ENCODE peak calls at places on chromosomes 2 and 18, in eight cellular contexts. A is uterus, V is IMR-90, T is esophagus squamous epithelium, D is A549, J is endothelial cell of umbilical vein, I is prostate gland, S is gastrocnemius medialis. Z is an unnamed sample.

GRCh38 chr2:73081181-73081671 is 9.7 kb upstream of the SFXN5 start:
- DNase-seq in A (no peak), V (no peak), T (no peak), D (no peak), J (no peak), I (no peak), S (no peak), Z (no peak)

GRCh38 chr2:240369725-240370585 is 65.5 kb upstream of the GPC1 start:
- DNase-seq in A (peak; percentile 61), V (peak; percentile 93), T (no peak), D (peak; percentile 95), J (no peak), I (peak; percentile 39), S (peak; percentile 97), Z (peak; percentile 64)

GRCh38 chr2:120580709-120581108 is 155.0 kb upstream of the GLI2 start:
- DNase-seq in A (no peak), V (no peak), T (no peak), D (no peak), J (no peak), I (peak; percentile 14), S (no peak), Z (no peak)

GRCh38 chr2:6073260-6074141 is 381.3 kb downstream of the SOX11 start:
- DNase-seq in A (no peak), V (peak; percentile 74), T (no peak), D (no peak), J (no peak), I (no peak), S (no peak), Z (no peak)

GRCh38 chr2:13682878-13683277 is 949.6 kb upstream of the LRATD1 start:
- DNase-seq in A (no peak), V (peak; percentile 45), T (no peak), D (peak; percentile 38), J (no peak), I (peak; percentile 82), S (no peak), Z (no peak)

GRCh38 chr2:212892193-212892592 is 259.2 kb downstream of the IKZF2 start:
- DNase-seq in A (no peak), V (peak; percentile 64), T (no peak), D (peak; percentile 31), J (peak; percentile 60), I (no peak), S (no peak), Z (peak; percentile 55)

GRCh38 chr2:25981596-25982272 is 563 bp downstream of the KIF3C start:
- DNase-seq in A (no peak), V (no peak), T (no peak), D (no peak), J (no peak), I (no peak), S (no peak), Z (no peak)

GRCh38 chr2:150484461-150484931 is 3.0 kb downstream of the RND3 start:
- DNase-seq in A (no peak), V (peak; percentile 42), T (no peak), D (no peak), J (peak; percentile 37), I (no peak), S (no peak), Z (no peak)

GRCh38 chr2:236343400-236344161 is 79.4 kb upstream of the ASB18 start:
- DNase-seq in A (peak; percentile 43), V (peak; percentile 75), T (no peak), D (peak; percentile 79), J (peak; percentile 65), I (peak; percentile 54), S (peak; percentile 47), Z (peak; percentile 67)

GRCh38 chr2:153477096-153477555 is 1.4 kb downstream of the RPRM start:
- DNase-seq in A (peak; percentile 32), V (no peak), T (no peak), D (no peak), J (no peak), I (no peak), S (no peak), Z (no peak)

GRCh38 chr18:172361-172760 is 14.0 kb downstream of the USP14 start:
- DNase-seq in A (no peak), V (no peak), T (no peak), D (no peak), J (no peak), I (no peak), S (no peak), Z (no peak)

GRCh38 chr2:3606028-3606369 is 11.1 kb downstream of the COLEC11 start:
- DNase-seq in A (no peak), V (no peak), T (no peak), D (no peak), J (no peak), I (no peak), S (no peak), Z (no peak)

GRCh38 chr18:8754995-8755955 is 49.9 kb downstream of the MTCL1 start:
- DNase-seq in A (no peak), V (peak; percentile 89), T (no peak), D (no peak), J (no peak), I (no peak), S (no peak), Z (no peak)

GRCh38 chr2:173802518-173802917 is 162.7 kb downstream of the SP3 start:
- DNase-seq in A (no peak), V (no peak), T (no peak), D (no peak), J (no peak), I (no peak), S (no peak), Z (no peak)

GRCh38 chr2:117980783-117981676 is 32.8 kb downstream of the CCDC93 start:
- DNase-seq in A (no peak), V (peak; percentile 92), T (no peak), D (peak; percentile 48), J (peak; percentile 58), I (no peak), S (no peak), Z (no peak)

GRCh38 chr2:227163998-227164744 is at the start of the genes COL4A3 and COL4A4:
- DNase-seq in A (peak; percentile 23), V (no peak), T (no peak), D (peak; percentile 73), J (no peak), I (peak; percentile 16), S (peak; percentile 76), Z (peak; percentile 61)

GRCh38 chr2:227164745-227165350 is 424 bp downstream of the COL4A3 start:
- DNase-seq in A (no peak), V (no peak), T (no peak), D (peak; percentile 67), J (no peak), I (no peak), S (peak; percentile 83), Z (no peak)

GRCh38 chr2:227161947-227162346 is 2.1 kb downstream of the COL4A4 start:
- DNase-seq in A (no peak), V (no peak), T (no peak), D (no peak), J (no peak), I (no peak), S (no peak), Z (no peak)

GRCh38 chr2:227163445-227163997 is 484 bp downstream of the COL4A4 start:
- DNase-seq in A (no peak), V (no peak), T (no peak), D (peak; percentile 26), J (no peak), I (no peak), S (peak; percentile 39), Z (no peak)

DNA sequence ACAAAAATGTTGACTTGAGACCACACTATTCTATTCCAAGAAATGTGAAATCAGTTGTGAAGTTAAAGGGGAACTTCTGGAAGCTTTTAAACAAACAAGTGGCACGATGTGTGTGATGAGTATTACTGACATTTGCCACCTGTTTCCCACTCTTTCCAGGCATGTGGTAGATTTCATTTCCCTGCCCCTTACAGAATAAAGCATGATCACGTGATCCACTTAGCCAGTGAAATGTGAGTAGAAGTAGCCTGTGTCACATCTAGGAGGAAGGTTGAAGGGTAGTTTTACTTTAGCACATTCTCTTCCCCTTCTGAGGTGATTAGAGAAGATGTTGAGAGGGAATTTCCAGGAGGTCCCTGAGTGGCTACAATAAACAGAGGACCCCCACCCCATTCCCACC is 3.8 kb downstream of the COL4A4 start:
- DNase-seq in A (no peak), V (no peak), T (no peak), D (no peak), J (no peak), I (no peak), S (no peak), Z (no peak)
- TF ChIP-seq POLR2A in A (no peak), V (no peak), T (no peak), D (no peak), J (no peak), I (no peak), S (no peak), Z (no peak)

GRCh38 chr2:238591732-238592131 is 165.0 kb downstream of the ASB1 start:
- DNase-seq in A (no peak), V (no peak), T (no peak), D (no peak), J (no peak), I (no peak), S (no peak), Z (no peak)
- H3K4me1 ChIP-seq in A (no peaks in the 10 kb centered on the region), V (peaks cover 2% of the 10 kb centered on the region), T (no peaks in the 10 kb centered on the region), D (peaks cover 7% of the 10 kb centered on the region), J (peaks cover 3% of the 10 kb centered on the region), I (peaks cover 3% of the 10 kb centered on the region), S (peaks cover 4% of the 10 kb centered on the region), Z (peaks cover 8% of the 10 kb centered on the region)

GRCh38 chr2:190546734-190547133 is 12.2 kb upstream of the NEMP2 start:
- DNase-seq in A (no peak), V (no peak), T (no peak), D (no peak), J (no peak), I (no peak), S (no peak), Z (no peak)
- TF ChIP-seq POLR2A in A (no peak), V (no peak), T (no peak), D (no peak), J (no peak), I (no peak), S (no peak), Z (no peak)

GRCh38 chr2:36466135-36466534 is 110.6 kb downstream of the CRIM1 start:
- DNase-seq in A (no peak), V (no peak), T (no peak), D (no peak), J (no peak), I (no peak), S (no peak), Z (no peak)

GRCh38 chr2:36468463-36469266 is 113.1 kb downstream of the CRIM1 start:
- DNase-seq in A (no peak), V (peak; percentile 94), T (no peak), D (no peak), J (peak; percentile 82), I (no peak), S (peak; percentile 51), Z (no peak)

GRCh38 chr2:36473230-36473629 is 117.7 kb downstream of the CRIM1 start:
- DNase-seq in A (no peak), V (no peak), T (no peak), D (no peak), J (no peak), I (no peak), S (no peak), Z (no peak)

GRCh38 chr2:36469267-36469561 is 113.6 kb downstream of the CRIM1 start:
- DNase-seq in A (no peak), V (no peak), T (no peak), D (no peak), J (no peak), I (no peak), S (no peak), Z (no peak)

GRCh38 chr2:36469701-36470100 is 114.1 kb downstream of the CRIM1 start:
- DNase-seq in A (no peak), V (no peak), T (no peak), D (no peak), J (no peak), I (no peak), S (no peak), Z (no peak)
- H3K4me1 ChIP-seq in A (no peaks in the 10 kb centered on the region), V (peaks cover 14% of the 10 kb centered on the region), T (no peaks in the 10 kb centered on the region), D (peaks cover 7% of the 10 kb centered on the region), J (peaks cover 49% of the 10 kb centered on the region), I (no peaks in the 10 kb centered on the region), S (peaks cover 57% of the 10 kb centered on the region), Z (no peaks in the 10 kb centered on the region)

Z was measured in HCT116.